ENCODE peak calls at places on chromosomes 11 and 22, in four cellular contexts. P, Z, V and A are unnamed samples.

GRCh38 chr11:19774817-19775600 is 62.4 kb downstream of the NAV2 start:
- DNase-seq in P (no peak), Z (no peak), V (peak), A (no peak)

GRCh38 chr11:64220798-64221197 is 5.2 kb downstream of the TRPT1 start:
- DNase-seq in P (no peak), Z (no peak), V (no peak), A (no peak)

GRCh38 chr11:78424334-78425270 is 7.0 kb upstream of the GAB2 start:
- DNase-seq in P (no peak), Z (no peak), V (peak), A (peak)

GRCh38 chr22:41833369-41834004 is 582 bp downstream of the SREBF2 start:
- DNase-seq in P (no peak), Z (no peak), V (no peak), A (no peak)

GRCh38 chr11:1087279-1087960 is 12.7 kb downstream of the MUC2 start:
- DNase-seq in P (no peak), Z (no peak), V (no peak), A (no peak)

GRCh38 chr11:60235318-60235717 is 7.6 kb downstream of the MS4A4E start:
- DNase-seq in P (no peak), Z (no peak), V (no peak), A (no peak)

GRCh38 chr11:121134758-121135312 is 33.8 kb downstream of the TECTA start:
- DNase-seq in P (no peak), Z (peak), V (no peak), A (no peak)

GRCh38 chr11:32615422-32615821 is 31.8 kb downstream of the EIF3M start:
- DNase-seq in P (no peak), Z (no peak), V (no peak), A (no peak)

GRCh38 chr11:13065200-13065787 is 56.2 kb downstream of the RASSF10 start:
- DNase-seq in P (no peak), Z (no peak), V (no peak), A (no peak)

GRCh38 chr22:35276019-35276418 is 18.7 kb downstream of the HMGXB4 start:
- DNase-seq in P (no peak), Z (no peak), V (no peak), A (no peak)

GRCh38 chr11:92979176-92979575 is 9.7 kb downstream of the MTNR1B start:
- DNase-seq in P (no peak), Z (no peak), V (peak), A (no peak)

GRCh38 chr11:87560352-87560751 is 522.6 kb downstream of the TMEM135 start:
- DNase-seq in P (no peak), Z (no peak), V (no peak), A (no peak)

GRCh38 chr22:30224161-30224857 is 22.2 kb downstream of the LIF start:
- DNase-seq in P (no peak), Z (peak), V (no peak), A (no peak)

GRCh38 chr11:5196067-5196466 is 4.4 kb downstream of the OR51V1 start:
- DNase-seq in P (no peak), Z (peak), V (no peak), A (no peak)

GRCh38 chr11:122754553-122755322 is 83.6 kb upstream of the CRTAM start:
- DNase-seq in P (no peak), Z (peak), V (no peak), A (peak)

GRCh38 chr22:21690401-21690801 is 24.6 kb downstream of the PPIL2 start:
- DNase-seq in P (no peak), Z (no peak), V (no peak), A (no peak)
- H3K4me2 ChIP-seq in P (no peak), Z (no peak), V (no peak), A (no peak)

DNA sequence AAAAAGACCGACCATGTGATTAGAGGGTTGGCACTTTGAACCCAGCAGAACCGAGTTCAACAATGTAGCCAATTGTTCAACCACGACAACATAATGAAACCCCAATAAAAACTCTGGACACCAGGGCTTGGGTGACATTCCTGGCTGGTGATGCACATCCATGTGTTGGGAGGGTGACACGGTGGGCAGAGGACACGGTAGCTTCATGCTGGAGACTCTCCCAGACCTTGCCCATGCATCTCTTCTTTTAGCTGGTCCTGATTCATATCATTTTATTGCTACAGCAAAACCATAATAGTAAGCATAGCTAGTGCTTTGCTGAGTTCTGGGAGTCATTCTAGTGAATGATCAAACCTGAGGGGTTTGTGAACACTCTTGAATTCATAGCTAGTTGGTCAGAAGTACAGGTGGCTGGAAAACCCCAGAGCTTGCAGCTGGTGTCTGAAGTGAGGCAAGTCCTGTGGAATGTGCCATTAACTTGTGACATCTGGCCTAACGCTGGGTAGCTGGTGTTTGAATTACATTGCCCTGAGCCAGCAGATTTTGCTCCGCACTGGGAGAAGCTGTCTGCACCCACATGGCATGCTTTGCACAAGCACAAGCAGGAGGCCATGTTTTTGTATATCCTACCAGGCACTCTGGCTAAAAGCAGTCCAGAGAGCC is 14.0 kb downstream of the RPUSD4 start:
- DNase-seq in P (no peak), Z (peak), V (peak), A (peak)
- H2AK5ac ChIP-seq in P (no peak), Z (no peak), V (no peak), A (no peak)

DNA sequence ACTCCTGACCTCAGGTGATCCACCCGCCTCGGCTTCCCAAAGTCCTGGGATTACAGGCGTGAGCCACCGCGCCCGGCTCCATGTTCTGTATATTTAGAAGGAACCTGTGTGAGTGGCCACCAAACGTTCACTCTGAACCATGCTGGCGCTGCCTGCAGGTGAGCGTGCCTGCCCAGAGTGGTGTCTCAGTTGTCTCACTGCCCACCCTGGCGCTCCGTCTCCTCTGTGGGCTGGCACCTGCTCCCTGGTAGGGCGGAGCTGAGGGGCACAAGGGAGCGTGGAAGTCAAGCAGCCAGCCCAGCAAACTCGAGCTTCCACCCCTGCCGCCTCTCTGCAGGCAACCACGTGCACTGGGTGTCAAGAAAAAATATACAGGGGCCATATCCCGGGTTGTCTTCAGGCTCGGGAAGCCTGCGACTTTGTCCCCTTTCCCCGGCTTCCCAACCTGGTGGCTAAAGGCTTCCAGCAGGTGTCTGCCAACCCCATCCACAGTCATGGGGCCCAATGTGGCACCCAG is 16.7 kb downstream of the TXN2 start:
- DNase-seq in P (no peak), Z (no peak), V (no peak), A (peak)
- H3K4me2 ChIP-seq in P (no peak), Z (no peak), V (no peak), A (no peak)

DNA sequence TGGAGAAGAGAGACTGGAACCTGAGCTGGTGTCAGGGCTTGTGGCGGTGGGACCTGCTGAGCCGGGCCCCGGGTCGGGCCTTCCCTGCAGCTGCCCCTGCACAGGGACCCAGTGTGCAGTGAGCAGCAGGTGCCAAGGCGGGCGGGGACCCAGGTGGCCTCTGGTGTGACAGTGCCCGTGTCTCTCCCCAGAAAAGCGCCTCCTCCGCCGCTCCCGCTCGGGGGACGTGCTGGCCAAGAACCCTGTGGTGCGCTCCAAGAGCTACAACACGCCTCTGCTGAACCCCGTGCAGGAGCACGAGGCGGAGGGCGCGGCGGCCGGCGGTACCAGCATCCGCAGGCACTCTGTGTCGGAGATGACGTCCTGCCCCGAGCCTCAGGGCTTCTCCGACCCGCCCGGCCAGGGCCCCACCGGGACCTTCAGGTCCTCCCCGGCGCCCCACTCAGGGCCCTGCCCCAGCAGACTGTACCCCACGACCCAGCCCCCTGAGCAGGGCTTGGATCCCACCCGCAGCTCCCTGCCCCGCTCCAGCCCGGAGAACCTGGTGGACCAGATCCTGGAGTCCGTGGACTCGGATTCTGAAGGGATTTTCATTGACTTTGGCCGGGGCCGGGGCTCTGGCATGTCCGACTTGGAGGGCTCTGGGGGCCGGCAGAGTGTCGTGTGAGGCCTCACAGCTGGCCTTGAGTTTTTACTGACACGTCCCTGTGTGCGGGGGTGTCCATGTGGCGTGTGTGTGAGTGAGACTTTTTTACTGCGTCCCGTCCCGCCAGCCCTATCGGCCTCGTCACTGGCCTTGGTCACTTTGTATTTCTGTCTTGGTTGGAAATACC is 15.6 kb upstream of the ARHGAP8 start:
- DNase-seq in P (no peak), Z (no peak), V (peak), A (no peak)
- H2AK5ac ChIP-seq in P (peak), Z (no peak), V (peak), A (no peak)

GRCh38 chr22:19291218-19291579 is 320 bp downstream of the CLTCL1 start:
- DNase-seq in P (no peak), Z (peak), V (no peak), A (no peak)

GRCh38 chr22:19291580-19292261 is at the start of gene CLTCL1:
- DNase-seq in P (peak), Z (peak), V (peak), A (peak)

GRCh38 chr22:19287889-19288288 is 3.6 kb downstream of the CLTCL1 start:
- DNase-seq in P (no peak), Z (peak), V (peak), A (peak)

GRCh38 chr22:19290400-19291217 is 910 bp downstream of the CLTCL1 start:
- DNase-seq in P (no peak), Z (no peak), V (no peak), A (peak)

DNA sequence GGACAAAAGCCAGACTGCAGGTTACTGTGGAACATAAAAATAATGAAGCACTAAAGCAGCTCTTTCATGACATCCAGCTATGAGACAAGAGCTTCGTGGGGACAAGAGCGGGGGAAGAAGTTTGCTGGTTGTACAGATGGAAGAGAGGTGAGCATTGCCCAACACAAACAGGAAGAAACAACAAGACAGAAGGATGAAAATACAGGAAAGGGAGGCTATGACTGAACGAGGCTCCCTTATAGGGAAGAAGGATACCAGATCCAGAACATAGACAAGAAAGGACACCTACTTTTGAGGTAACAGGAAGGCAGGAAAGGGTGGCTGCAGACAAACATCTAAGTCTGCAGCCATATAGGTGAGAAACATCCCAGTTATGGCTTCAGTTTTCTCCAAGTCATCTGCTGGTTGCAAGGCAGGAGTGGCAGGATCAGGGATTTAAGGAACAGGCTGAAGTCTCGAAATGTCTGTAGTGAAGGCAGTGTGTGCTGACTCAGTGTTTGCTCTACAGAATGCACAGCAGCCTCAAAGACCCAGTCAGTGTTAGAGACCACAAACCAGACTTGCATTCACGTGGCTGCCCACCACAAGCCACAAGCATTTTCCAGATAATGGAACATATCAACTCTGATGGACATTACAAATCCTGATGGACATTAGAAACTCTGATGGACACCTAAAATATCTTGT is 1.9 kb downstream of the CLTCL1 start:
- DNase-seq in P (no peak), Z (no peak), V (peak), A (no peak)
- H3K4me2 ChIP-seq in P (no peak), Z (no peak), V (peak), A (no peak)